ENCODE peak calls at places on chromosome 19, in nine cellular contexts. B is neural crest cell, Y is AG10803, V is mesothelial cell of epicardium, G is fibroblast of lung, J is breast epithelium, Z is endodermal cell, U is RWPE1, C is progenitor cell of endocrine pancreas. R is an unnamed sample.

GRCh38 chr19:14106840-14107239 is 10.7 kb downstream of the PRKACA start:
- DNase-seq in B (no peak), Y (no peak), V (no peak), G (no peak), J (no peak), Z (no peak), U (no peak), C (no peak), R (no peak)

GRCh38 chr19:30742539-30742938 is 370.4 kb downstream of the ZNF536 start:
- DNase-seq in B (no peak), Y (no peak), V (no peak), G (no peak), J (no peak), Z (no peak), U (no peak), C (no peak), R (peak; percentile 31)

GRCh38 chr19:7783991-7784421 is 21.0 kb downstream of the CLEC4M start:
- DNase-seq in B (no peak), Y (peak; percentile 23), V (no peak), G (peak; percentile 18), J (no peak), Z (peak; percentile 53), U (peak; percentile 91), C (no peak), R (no peak)

GRCh38 chr19:10334340-10335148 is 1.2 kb upstream of the RAVER1 start:
- DNase-seq in B (peak; percentile 95), Y (peak; percentile 93), V (peak; percentile 74), G (peak; percentile 94), J (peak; percentile 98), Z (peak; percentile 99), U (peak; percentile 91), C (peak; percentile 86), R (peak; percentile 89)

GRCh38 chr19:1411255-1412191 is 4.1 kb downstream of the DAZAP1 start:
- DNase-seq in B (no peak), Y (peak; percentile 74), V (no peak), G (peak; percentile 65), J (no peak), Z (no peak), U (no peak), C (no peak), R (peak; percentile 70)

GRCh38 chr19:53809518-53810186 is 14.5 kb downstream of the NLRP12 start:
- DNase-seq in B (no peak), Y (no peak), V (no peak), G (no peak), J (no peak), Z (peak; percentile 89), U (no peak), C (no peak), R (peak; percentile 47)

GRCh38 chr19:16366433-16367268 is 42.0 kb downstream of the KLF2 start:
- DNase-seq in B (no peak), Y (no peak), V (no peak), G (no peak), J (no peak), Z (no peak), U (no peak), C (no peak), R (no peak)

GRCh38 chr19:33344210-33344609 is 29.3 kb upstream of the CEBPG start:
- DNase-seq in B (no peak), Y (peak; percentile 21), V (no peak), G (no peak), J (no peak), Z (no peak), U (no peak), C (no peak), R (peak; percentile 28)

GRCh38 chr19:1253514-1254080 is 5.2 kb downstream of the MIDN start:
- DNase-seq in B (no peak), Y (peak; percentile 83), V (no peak), G (peak; percentile 86), J (no peak), Z (no peak), U (no peak), C (no peak), R (no peak)

GRCh38 chr19:10243606-10244005 is 8.4 kb upstream of the MRPL4 start:
- DNase-seq in B (no peak), Y (no peak), V (no peak), G (no peak), J (no peak), Z (no peak), U (no peak), C (no peak), R (no peak)

GRCh38 chr19:29598496-29598895 is 7.6 kb upstream of the POP4 start:
- DNase-seq in B (no peak), Y (no peak), V (no peak), G (no peak), J (no peak), Z (no peak), U (no peak), C (no peak), R (no peak)

GRCh38 chr19:29596080-29596479 is 10.0 kb upstream of the POP4 start:
- DNase-seq in B (no peak), Y (no peak), V (no peak), G (no peak), J (no peak), Z (no peak), U (no peak), C (no peak), R (no peak)

GRCh38 chr19:29598036-29598435 is 8.0 kb upstream of the POP4 start:
- DNase-seq in B (no peak), Y (no peak), V (no peak), G (no peak), J (no peak), Z (no peak), U (no peak), C (no peak), R (no peak)

GRCh38 chr19:29593869-29594268 is 12.2 kb upstream of the POP4 start:
- DNase-seq in B (no peak), Y (no peak), V (no peak), G (no peak), J (no peak), Z (no peak), U (no peak), C (no peak), R (no peak)

GRCh38 chr19:29596885-29597525 is 9.1 kb upstream of the POP4 start:
- DNase-seq in B (no peak), Y (peak; percentile 21), V (no peak), G (no peak), J (no peak), Z (peak; percentile 60), U (no peak), C (no peak), R (no peak)
- TF ChIP-seq CTCF in B (peak; percentile 59), Y (peak; percentile 45), V (no peak), G (no peak), J (no peak), Z (peak; percentile 78), U (no peak), C (peak; percentile 57), R (peak; percentile 19)

DNA sequence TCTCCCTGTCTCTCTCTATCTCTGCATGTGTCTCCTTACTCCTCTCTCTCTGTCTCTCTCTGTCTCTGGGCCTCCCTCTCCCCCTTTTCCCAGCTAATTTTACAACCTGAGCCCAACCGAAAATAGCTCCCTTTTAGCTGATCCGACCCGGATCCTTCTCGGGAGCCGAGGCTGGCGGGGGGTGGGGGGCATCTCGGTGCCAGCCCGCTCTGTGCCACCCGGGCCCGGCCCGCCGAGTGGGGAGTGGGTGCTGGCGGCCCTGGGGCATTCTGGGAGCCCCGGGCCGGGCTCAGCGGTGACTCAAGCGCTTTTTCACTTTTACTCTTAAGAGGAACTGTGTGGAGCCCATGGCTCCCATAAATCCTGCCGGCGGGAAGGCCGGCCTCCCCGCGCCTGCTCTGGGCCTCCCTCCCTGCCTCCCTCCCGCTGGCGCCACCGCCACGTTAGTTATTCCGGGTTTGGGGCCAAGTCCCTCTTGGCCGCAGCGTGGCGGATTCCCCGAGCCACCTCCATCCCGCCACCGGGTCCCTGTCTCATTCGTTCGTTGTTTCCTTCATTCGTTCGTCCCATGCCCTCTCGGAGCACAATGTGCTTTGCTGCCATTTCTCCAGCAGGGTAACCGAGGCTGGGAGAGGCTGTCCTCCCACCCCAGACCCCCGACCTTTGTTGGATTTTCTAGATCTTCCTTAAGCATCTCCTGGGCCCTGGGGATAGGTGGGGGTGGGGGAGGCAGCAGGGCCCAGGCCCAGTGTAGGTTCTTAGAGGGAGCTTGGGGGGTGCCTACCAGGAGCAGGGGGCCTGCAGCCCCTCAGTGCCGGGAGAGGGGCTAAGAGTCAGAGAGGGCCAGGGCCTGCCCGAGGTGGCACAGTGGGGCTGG is 3.2 kb downstream of the NFIC start:
- DNase-seq in B (no peak), Y (peak; percentile 73), V (no peak), G (peak; percentile 60), J (no peak), Z (peak; percentile 73), U (no peak), C (no peak), R (no peak)
- TF ChIP-seq CTCF in B (peak; percentile 19), Y (no peak), V (no peak), G (no peak), J (no peak), Z (peak; percentile 53), U (no peak), C (no peak), R (peak; percentile 29)

DNA sequence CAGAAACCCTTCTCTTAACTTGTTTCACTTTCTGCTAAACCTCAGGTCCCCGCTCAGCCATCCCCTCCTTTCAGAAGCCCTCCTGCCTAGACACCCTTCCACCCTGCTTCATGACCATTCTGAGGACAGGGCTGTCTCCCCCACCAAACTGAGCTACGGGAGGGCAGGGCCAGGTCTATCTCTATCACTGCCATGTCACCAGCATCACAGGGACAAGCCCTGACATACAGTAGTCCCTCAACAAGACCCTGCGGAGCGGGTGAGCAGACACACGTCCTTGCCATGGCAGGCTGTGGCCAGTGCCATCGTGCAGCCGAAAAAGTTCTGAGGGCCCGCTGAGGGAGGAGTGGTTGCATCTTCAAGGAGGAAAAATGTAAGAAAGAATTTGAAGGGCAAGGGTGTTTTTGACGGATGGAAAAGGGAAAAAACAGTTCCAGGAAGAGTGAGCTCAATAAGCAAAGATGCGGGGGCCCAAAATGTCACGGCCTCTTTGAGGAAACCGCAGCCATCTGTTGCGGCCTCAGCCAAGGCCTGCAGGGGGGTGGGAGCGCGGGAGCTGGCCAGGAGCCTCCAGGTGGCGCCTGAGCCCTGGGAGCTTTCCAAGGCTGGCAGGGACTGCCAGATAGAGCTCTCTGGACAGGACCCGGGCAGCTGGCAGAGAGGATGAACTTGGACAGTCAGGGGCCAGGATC is 8.1 kb downstream of the PTGIR start:
- DNase-seq in B (peak; percentile 45), Y (peak; percentile 73), V (no peak), G (peak; percentile 80), J (no peak), Z (peak; percentile 92), U (peak; percentile 64), C (no peak), R (peak; percentile 81)
- TF ChIP-seq CTCF in B (peak; percentile 57), Y (peak; percentile 15), V (no peak), G (peak; percentile 8), J (peak; percentile 35), Z (peak; percentile 85), U (peak; percentile 68), C (peak; percentile 60), R (no peak)

GRCh38 chr19:37045140-37045539 is 33.1 kb upstream of the ZNF420 start:
- DNase-seq in B (no peak), Y (no peak), V (no peak), G (no peak), J (no peak), Z (no peak), U (no peak), C (no peak), R (no peak)
- TF ChIP-seq CTCF in B (no peak), Y (no peak), V (no peak), G (no peak), J (no peak), Z (no peak), U (no peak), C (no peak), R (no peak)

GRCh38 chr19:2550431-2551171 is 74.7 kb downstream of the GADD45B start:
- DNase-seq in B (no peak), Y (peak; percentile 51), V (no peak), G (no peak), J (no peak), Z (peak; percentile 71), U (no peak), C (no peak), R (peak; percentile 86)
- TF ChIP-seq CTCF in B (no peak), Y (peak; percentile 23), V (no peak), G (no peak), J (no peak), Z (peak; percentile 38), U (no peak), C (no peak), R (no peak)